ENCODE peak calls at places on chromosomes 11 and 22, in seven cellular contexts. R, J, Y, C, K, B and T are unnamed samples.

GRCh38 chr11:22668005-22668796 is 1.8 kb downstream of the GAS2 start:
- DNase-seq in R (no peak), J (no peak), Y (no peak), C (no peak), K (no peak), B (no peak), T (no peak)

GRCh38 chr11:69287968-69288882 is 5.7 kb upstream of the MYEOV start:
- DNase-seq in R (no peak), J (peak), Y (peak), C (no peak), K (no peak), B (no peak), T (no peak)

GRCh38 chr11:93219440-93219839 is 21.6 kb upstream of the SLC36A4 start:
- DNase-seq in R (no peak), J (no peak), Y (no peak), C (no peak), K (no peak), B (no peak), T (no peak)

GRCh38 chr11:119626910-119627305 is 102.1 kb downstream of the NECTIN1 start:
- DNase-seq in R (peak), J (no peak), Y (no peak), C (no peak), K (no peak), B (no peak), T (no peak)

GRCh38 chr11:12692238-12693074 is 18.2 kb downstream of the TEAD1 start:
- DNase-seq in R (peak), J (peak), Y (peak), C (peak), K (no peak), B (peak), T (peak)

GRCh38 chr11:68007498-68008380 is 2.4 kb upstream of the ALDH3B1 start:
- DNase-seq in R (peak), J (no peak), Y (peak), C (no peak), K (no peak), B (no peak), T (no peak)

GRCh38 chr11:115912484-115912945 is 408.3 kb upstream of the CADM1 start:
- DNase-seq in R (no peak), J (peak), Y (no peak), C (no peak), K (no peak), B (no peak), T (no peak)

GRCh38 chr22:46072981-46073682 is 77.2 kb upstream of the PPARA start:
- DNase-seq in R (peak), J (peak), Y (peak), C (no peak), K (no peak), B (no peak), T (peak)

GRCh38 chr11:128689946-128690745 is 3.7 kb upstream of the FLI1 start:
- DNase-seq in R (no peak), J (no peak), Y (peak), C (peak), K (no peak), B (peak), T (peak)

GRCh38 chr22:49241174-49241851 is 586.4 kb downstream of the BRD1 start:
- DNase-seq in R (no peak), J (no peak), Y (peak), C (no peak), K (no peak), B (no peak), T (no peak)

GRCh38 chr11:83924987-83925542 is 638.9 kb upstream of the CCDC90B start:
- DNase-seq in R (no peak), J (no peak), Y (no peak), C (no peak), K (no peak), B (no peak), T (no peak)

GRCh38 chr11:111010391-111011354 is 234.9 kb upstream of the POU2AF2 start:
- DNase-seq in R (no peak), J (no peak), Y (no peak), C (no peak), K (no peak), B (no peak), T (no peak)

GRCh38 chr11:66891849-66892660 is 35.2 kb downstream of the LRFN4 start:
- DNase-seq in R (no peak), J (peak), Y (no peak), C (peak), K (peak), B (peak), T (peak)

GRCh38 chr22:29018293-29019189 is 43.1 kb downstream of the C22orf31 start:
- DNase-seq in R (no peak), J (no peak), Y (no peak), C (no peak), K (no peak), B (no peak), T (no peak)

GRCh38 chr11:101049123-101049522 is 80.5 kb downstream of the PGR start:
- DNase-seq in R (no peak), J (no peak), Y (no peak), C (no peak), K (no peak), B (no peak), T (peak)

GRCh38 chr11:70068950-70069349 is 9.2 kb upstream of the ANO1 start:
- DNase-seq in R (peak), J (no peak), Y (no peak), C (no peak), K (no peak), B (no peak), T (no peak)

GRCh38 chr11:74014880-74015279 is 6.0 kb upstream of the UCP3 start:
- DNase-seq in R (no peak), J (no peak), Y (no peak), C (no peak), K (no peak), B (no peak), T (no peak)

GRCh38 chr11:1198766-1199688 is 23.8 kb upstream of the MUC5B start:
- DNase-seq in R (peak), J (no peak), Y (peak), C (no peak), K (peak), B (no peak), T (no peak)

GRCh38 chr22:44025171-44026065 is 1.3 kb downstream of the PARVB start:
- DNase-seq in R (no peak), J (no peak), Y (peak), C (no peak), K (no peak), B (no peak), T (no peak)

GRCh38 chr11:130675456-130675855 is 227.0 kb downstream of the ADAMTS15 start:
- DNase-seq in R (peak), J (no peak), Y (peak), C (peak), K (no peak), B (peak), T (peak)

GRCh38 chr22:42114721-42115120 is 15.9 kb downstream of the CYP2D6 start:
- DNase-seq in R (no peak), J (peak), Y (no peak), C (peak), K (no peak), B (peak), T (peak)

GRCh38 chr11:2247496-2247895 is 22.9 kb downstream of the ASCL2 start:
- DNase-seq in R (no peak), J (no peak), Y (no peak), C (no peak), K (no peak), B (no peak), T (no peak)

GRCh38 chr11:61828629-61829407 is 718 bp downstream of the FADS2 start:
- DNase-seq in R (peak), J (no peak), Y (peak), C (peak), K (peak), B (peak), T (peak)

GRCh38 chr11:72568861-72569260 is 105.4 kb downstream of the PDE2A start:
- DNase-seq in R (no peak), J (no peak), Y (no peak), C (peak), K (no peak), B (no peak), T (peak)

GRCh38 chr22:31393890-31394289 is 5.5 kb upstream of the DRG1 start:
- DNase-seq in R (no peak), J (no peak), Y (no peak), C (no peak), K (no peak), B (no peak), T (no peak)

GRCh38 chr22:19844423-19845368 is 10.0 kb downstream of the GNB1L start:
- DNase-seq in R (peak), J (no peak), Y (peak), C (peak), K (peak), B (peak), T (peak)